ENCODE peak calls at places on chromosome 6, in four cellular contexts. D is HEK293T, S is K562, W is HepG2. V is an unnamed sample.

GRCh38 chr6:44630125-44631028 is 242.9 kb downstream of the CDC5L start:
- DNase-seq in S (peak), D (peak), W (peak), V (peak)

GRCh38 chr6:36840471-36841461 is 1.5 kb upstream of the CPNE5 start:
- DNase-seq in S (no peak), D (no peak), W (peak), V (peak)

GRCh38 chr6:155710704-155711103 is 255.1 kb upstream of the NOX3 start:
- DNase-seq in D (no peak), W (no peak), S (no peak), V (no peak)

GRCh38 chr6:116500969-116501433 is 10.4 kb upstream of the CALHM5 start:
- DNase-seq in S (peak), D (no peak), W (no peak), V (peak)

GRCh38 chr6:5149891-5150290 is 64.8 kb downstream of the PPP1R3G start:
- DNase-seq in W (no peak), D (no peak), S (no peak), V (no peak)

GRCh38 chr6:130928158-130928917 is 101.1 kb downstream of the SMLR1 start:
- DNase-seq in D (no peak), W (no peak), S (no peak), V (no peak)

GRCh38 chr6:67412035-67412434 is 1223.0 kb upstream of the ADGRB3 start:
- DNase-seq in D (no peak), W (no peak), S (no peak), V (no peak)

GRCh38 chr6:65566117-65566516 is 140.9 kb downstream of the EYS start:
- DNase-seq in W (peak), D (no peak), S (no peak), V (no peak)

GRCh38 chr6:27836783-27837635 is 75.2 kb downstream of the OR2B2 start:
- DNase-seq in D (peak), W (peak), S (peak), V (peak)

GRCh38 chr6:168515376-168515775 is 74.4 kb downstream of the SMOC2 start:
- DNase-seq in D (no peak), W (no peak), S (no peak), V (peak)

GRCh38 chr6:95286874-95287273 is 290.5 kb upstream of the MANEA start:
- DNase-seq in S (no peak), D (no peak), W (no peak), V (no peak)

GRCh38 chr6:142886431-142887170 is 58.4 kb downstream of the HIVEP2 start:
- DNase-seq in S (no peak), W (peak), D (no peak), V (no peak)

GRCh38 chr6:20746024-20746423 is 211.8 kb downstream of the CDKAL1 start:
- DNase-seq in S (no peak), W (no peak), D (no peak), V (no peak)

GRCh38 chr6:70166088-70166958 is 136.6 kb downstream of the COL9A1 start:
- DNase-seq in S (peak), D (peak), W (peak), V (peak)

GRCh38 chr6:79810153-79810806 is 137.1 kb downstream of the ELOVL4 start:
- DNase-seq in S (no peak), W (no peak), D (peak), V (no peak)

GRCh38 chr6:140736227-140736626 is 1361.8 kb upstream of the CITED2 start:
- DNase-seq in D (no peak), S (no peak), W (no peak), V (no peak)

DNA sequence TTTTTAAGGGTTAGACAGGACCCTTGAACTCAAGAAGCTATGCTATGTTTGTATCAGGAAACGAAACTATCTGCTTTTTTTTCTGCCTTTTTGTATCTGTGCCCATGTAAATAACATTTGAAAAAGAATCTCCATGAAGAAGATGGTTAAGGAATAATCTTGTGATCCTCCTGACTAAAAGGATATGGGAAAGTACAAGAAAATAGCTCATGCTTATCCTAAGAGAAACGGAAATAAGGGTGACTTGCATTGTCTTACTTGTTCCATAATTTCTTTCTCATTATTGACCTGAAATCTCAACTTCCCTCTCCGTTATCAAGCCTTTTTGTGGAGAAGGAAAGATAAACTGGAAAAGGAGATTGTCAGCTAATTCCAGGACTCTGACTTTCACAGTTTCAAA is 5.9 kb upstream of the CFAP206 start:
- DNase-seq in S (no peak), D (no peak), W (no peak), V (no peak)
- TF ChIP-seq ELF4 in S (no peak), D (no peak), W (no peak), V (no peak)

DNA sequence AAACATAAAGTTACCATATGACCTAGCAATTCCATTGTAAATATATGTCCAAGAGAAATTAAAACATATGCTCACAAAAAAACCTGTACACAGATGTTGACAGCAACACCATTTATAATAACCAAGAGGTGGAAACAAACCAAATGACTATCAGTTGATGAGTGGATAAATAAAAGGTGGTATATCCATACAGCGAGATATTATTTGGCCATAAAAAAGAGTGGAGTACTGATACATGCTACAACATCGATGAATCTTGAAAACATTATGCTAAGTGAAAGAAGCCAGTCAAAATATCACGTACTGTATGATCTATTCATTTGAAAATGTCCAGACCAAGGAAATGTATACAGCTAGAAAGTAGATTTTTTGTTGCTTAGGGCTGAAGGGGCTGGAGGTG is 2.9 kb downstream of the CAP2 start:
- DNase-seq in W (no peak), S (no peak), D (no peak), V (no peak)
- TF ChIP-seq ELF4 in W (no peak), S (no peak), D (no peak), V (no peak)

GRCh38 chr6:166041277-166041676 is 126.4 kb downstream of the TBXT start:
- DNase-seq in D (no peak), W (no peak), S (no peak), V (no peak)
- TF ChIP-seq ELF4 in D (no peak), W (no peak), S (no peak), V (no peak)

GRCh38 chr6:133368664-133369063 is 127.5 kb downstream of the EYA4 start:
- DNase-seq in W (peak), D (peak), S (no peak), V (no peak)
- TF ChIP-seq ELF4 in W (no peak), D (no peak), S (no peak), V (no peak)

GRCh38 chr6:111573892-111574800 is 31.5 kb downstream of the TRAF3IP2 start:
- DNase-seq in D (no peak), W (no peak), S (no peak), V (no peak)
- TF ChIP-seq ELF4 in D (no peak), W (no peak), S (no peak), V (no peak)

GRCh38 chr6:26302941-26303559 is 61.9 kb upstream of the BTN3A2 start:
- DNase-seq in W (no peak), D (no peak), S (no peak), V (no peak)

GRCh38 chr6:26306248-26306647 is 58.8 kb upstream of the BTN3A2 start:
- DNase-seq in S (no peak), D (no peak), W (no peak), V (no peak)

GRCh38 chr6:26307830-26308229 is 57.2 kb upstream of the BTN3A2 start:
- DNase-seq in W (no peak), D (no peak), S (no peak), V (no peak)

GRCh38 chr6:26304213-26305096 is 60.5 kb upstream of the BTN3A2 start:
- DNase-seq in S (peak), D (no peak), W (no peak), V (peak)

DNA sequence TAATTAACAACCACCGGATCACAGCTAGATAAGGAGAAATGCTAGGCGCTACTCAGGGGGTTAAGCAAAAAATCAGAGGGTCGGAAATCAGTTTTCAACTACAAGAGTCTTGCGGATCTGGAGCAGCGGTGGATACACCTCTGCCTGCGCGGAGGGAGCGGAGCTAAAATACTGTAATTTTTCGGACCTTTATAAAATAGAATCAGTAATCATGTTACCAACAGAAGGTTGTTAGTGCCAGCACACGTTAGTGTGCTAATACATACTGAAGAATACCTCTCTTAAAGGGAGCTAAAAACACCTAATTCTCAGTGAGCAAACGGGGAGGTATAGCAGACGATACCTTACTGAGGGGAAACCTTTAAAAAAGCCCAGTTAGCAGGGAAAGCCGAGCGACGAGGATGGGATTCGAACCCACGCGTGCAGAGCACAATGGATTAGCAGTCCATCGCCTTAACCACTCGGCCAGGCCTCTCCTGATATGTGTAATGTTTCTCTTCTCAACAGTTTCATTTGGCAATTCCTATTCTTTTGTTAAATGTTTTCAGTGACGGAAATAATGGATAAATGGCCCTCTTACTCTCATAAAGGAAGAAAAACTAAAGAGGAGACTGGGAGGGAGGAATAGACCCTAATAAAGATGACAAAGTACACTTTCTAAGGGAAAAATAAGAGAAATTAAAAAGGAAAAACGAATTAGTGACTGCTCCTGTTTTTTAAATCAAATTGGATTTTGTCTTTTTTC is 59.7 kb upstream of the BTN3A2 start:
- DNase-seq in S (peak), D (peak), W (peak), V (peak)
- TF ChIP-seq ELF4 in S (no peak), D (no peak), W (no peak), V (no peak)